ENCODE peak calls at places on chromosomes 3 and 15, in nine cellular contexts. One of them, this sample, is unnamed.

GRCh38 chr3:52650437-52650836 is 35.3 kb downstream of the PBRM1 start:
- DNase-seq in kidney epithelial cell: no peak
- DNase-seq in neural progenitor cell: no peak
- DNase-seq in Peyer's patch: no peak
- DNase-seq in heart right ventricle: no peak
- DNase-seq in AG09309: no peak
- DNase-seq in endodermal cell: no peak
- DNase-seq in colonic mucosa: no peak
- DNase-seq in H7: no peak
- DNase-seq in this sample: no peak

GRCh38 chr3:155995525-155996370 is 124.6 kb upstream of the KCNAB1 start:
- DNase-seq in heart right ventricle: no peak
- DNase-seq in Peyer's patch: no peak
- DNase-seq in kidney epithelial cell: no peak
- DNase-seq in neural progenitor cell: peak
- DNase-seq in AG09309: peak
- DNase-seq in H7: peak
- DNase-seq in colonic mucosa: no peak
- DNase-seq in endodermal cell: no peak
- DNase-seq in this sample: peak

GRCh38 chr3:14822875-14823807 is 4.4 kb downstream of the FGD5 start:
- DNase-seq in Peyer's patch: no peak
- DNase-seq in heart right ventricle: no peak
- DNase-seq in AG09309: no peak
- DNase-seq in endodermal cell: no peak
- DNase-seq in colonic mucosa: no peak
- DNase-seq in H7: peak
- DNase-seq in kidney epithelial cell: no peak
- DNase-seq in neural progenitor cell: no peak
- DNase-seq in this sample: no peak

GRCh38 chr3:11452988-11453847 is 181.0 kb downstream of the ATG7 start:
- DNase-seq in heart right ventricle: peak
- DNase-seq in AG09309: no peak
- DNase-seq in endodermal cell: no peak
- DNase-seq in H7: no peak
- DNase-seq in colonic mucosa: no peak
- DNase-seq in kidney epithelial cell: peak
- DNase-seq in neural progenitor cell: peak
- DNase-seq in Peyer's patch: no peak
- DNase-seq in this sample: peak

GRCh38 chr15:37765809-37766208 is 168.6 kb upstream of the TMCO5A start:
- DNase-seq in Peyer's patch: no peak
- DNase-seq in AG09309: no peak
- DNase-seq in H7: no peak
- DNase-seq in kidney epithelial cell: no peak
- DNase-seq in neural progenitor cell: no peak
- DNase-seq in endodermal cell: no peak
- DNase-seq in colonic mucosa: peak
- DNase-seq in heart right ventricle: no peak
- DNase-seq in this sample: peak

GRCh38 chr3:10945683-10946287 is 46.8 kb upstream of the SLC6A1 start:
- DNase-seq in neural progenitor cell: peak
- DNase-seq in endodermal cell: peak
- DNase-seq in Peyer's patch: peak
- DNase-seq in AG09309: no peak
- DNase-seq in heart right ventricle: peak
- DNase-seq in colonic mucosa: peak
- DNase-seq in H7: peak
- DNase-seq in kidney epithelial cell: no peak
- DNase-seq in this sample: peak

GRCh38 chr15:22262613-22263020 is 182.3 kb downstream of the OR4M2 start:
- DNase-seq in heart right ventricle: no peak
- DNase-seq in kidney epithelial cell: no peak
- DNase-seq in colonic mucosa: no peak
- DNase-seq in endodermal cell: no peak
- DNase-seq in Peyer's patch: peak
- DNase-seq in AG09309: no peak
- DNase-seq in neural progenitor cell: no peak
- DNase-seq in H7: no peak
- DNase-seq in this sample: no peak

GRCh38 chr3:184399410-184399809 is 19.6 kb downstream of the CHRD start:
- DNase-seq in H7: peak
- DNase-seq in endodermal cell: peak
- DNase-seq in kidney epithelial cell: peak
- DNase-seq in neural progenitor cell: no peak
- DNase-seq in AG09309: peak
- DNase-seq in colonic mucosa: no peak
- DNase-seq in heart right ventricle: peak
- DNase-seq in Peyer's patch: no peak
- DNase-seq in this sample: no peak

GRCh38 chr15:86001200-86001599 is 78.5 kb upstream of the AGBL1 start:
- DNase-seq in AG09309: no peak
- DNase-seq in colonic mucosa: no peak
- DNase-seq in Peyer's patch: no peak
- DNase-seq in neural progenitor cell: peak
- DNase-seq in H7: no peak
- DNase-seq in heart right ventricle: no peak
- DNase-seq in endodermal cell: no peak
- DNase-seq in kidney epithelial cell: no peak
- DNase-seq in this sample: no peak

GRCh38 chr15:68158046-68158628 is 47.0 kb downstream of the CALML4 start:
- DNase-seq in H7: no peak
- DNase-seq in heart right ventricle: no peak
- DNase-seq in AG09309: no peak
- DNase-seq in colonic mucosa: no peak
- DNase-seq in endodermal cell: no peak
- DNase-seq in kidney epithelial cell: no peak
- DNase-seq in Peyer's patch: no peak
- DNase-seq in neural progenitor cell: no peak
- DNase-seq in this sample: no peak

GRCh38 chr3:114022145-114022544 is 34.2 kb downstream of the CCDC191 start:
- DNase-seq in colonic mucosa: no peak
- DNase-seq in Peyer's patch: no peak
- DNase-seq in endodermal cell: no peak
- DNase-seq in neural progenitor cell: no peak
- DNase-seq in H7: no peak
- DNase-seq in AG09309: no peak
- DNase-seq in kidney epithelial cell: no peak
- DNase-seq in heart right ventricle: no peak
- DNase-seq in this sample: no peak

GRCh38 chr3:156211583-156211982 is 91.2 kb downstream of the KCNAB1 start:
- DNase-seq in AG09309: no peak
- DNase-seq in heart right ventricle: no peak
- DNase-seq in endodermal cell: no peak
- DNase-seq in H7: no peak
- DNase-seq in neural progenitor cell: no peak
- DNase-seq in kidney epithelial cell: no peak
- DNase-seq in Peyer's patch: no peak
- DNase-seq in colonic mucosa: no peak
- DNase-seq in this sample: no peak

GRCh38 chr3:116314476-116314875 is 130.8 kb downstream of the LSAMP start:
- DNase-seq in colonic mucosa: no peak
- DNase-seq in neural progenitor cell: no peak
- DNase-seq in heart right ventricle: no peak
- DNase-seq in endodermal cell: no peak
- DNase-seq in kidney epithelial cell: no peak
- DNase-seq in Peyer's patch: no peak
- DNase-seq in H7: no peak
- DNase-seq in AG09309: no peak
- DNase-seq in this sample: no peak
- H3K4me3 ChIP-seq in colonic mucosa: no peak
- H3K4me3 ChIP-seq in neural progenitor cell: no peak
- H3K4me3 ChIP-seq in heart right ventricle: no peak
- H3K4me3 ChIP-seq in endodermal cell: no peak
- H3K4me3 ChIP-seq in kidney epithelial cell: no peak
- H3K4me3 ChIP-seq in Peyer's patch: no peak
- H3K4me3 ChIP-seq in H7: no peak
- H3K4me3 ChIP-seq in AG09309: no peak
- H3K4me3 ChIP-seq in this sample: no peak

DNA sequence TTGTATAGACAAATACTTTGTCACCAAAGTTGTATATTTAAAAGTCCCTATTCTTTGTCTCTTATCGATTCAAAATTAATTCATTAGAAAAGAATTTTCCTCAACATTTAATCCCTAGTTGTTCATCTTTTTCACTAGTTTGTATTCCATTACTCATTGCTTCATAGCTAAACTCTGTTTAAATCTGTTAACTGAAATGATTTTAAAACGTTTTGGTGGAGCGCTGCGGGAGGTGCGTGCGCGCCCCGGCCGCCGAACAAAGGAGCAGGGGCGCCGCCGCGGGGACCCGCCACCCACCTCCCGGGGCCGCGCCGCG is 56.4 kb upstream of the GOLGA8A start:
- DNase-seq in colonic mucosa: no peak
- DNase-seq in AG09309: no peak
- DNase-seq in endodermal cell: no peak
- DNase-seq in kidney epithelial cell: no peak
- DNase-seq in neural progenitor cell: no peak
- DNase-seq in heart right ventricle: no peak
- DNase-seq in H7: no peak
- DNase-seq in Peyer's patch: no peak
- DNase-seq in this sample: no peak
- H3K4me3 ChIP-seq in colonic mucosa: no peak
- H3K4me3 ChIP-seq in AG09309: no peak
- H3K4me3 ChIP-seq in endodermal cell: peak
- H3K4me3 ChIP-seq in kidney epithelial cell: no peak
- H3K4me3 ChIP-seq in neural progenitor cell: peak
- H3K4me3 ChIP-seq in heart right ventricle: peak
- H3K4me3 ChIP-seq in H7: peak
- H3K4me3 ChIP-seq in Peyer's patch: no peak
- H3K4me3 ChIP-seq in this sample: no peak

DNA sequence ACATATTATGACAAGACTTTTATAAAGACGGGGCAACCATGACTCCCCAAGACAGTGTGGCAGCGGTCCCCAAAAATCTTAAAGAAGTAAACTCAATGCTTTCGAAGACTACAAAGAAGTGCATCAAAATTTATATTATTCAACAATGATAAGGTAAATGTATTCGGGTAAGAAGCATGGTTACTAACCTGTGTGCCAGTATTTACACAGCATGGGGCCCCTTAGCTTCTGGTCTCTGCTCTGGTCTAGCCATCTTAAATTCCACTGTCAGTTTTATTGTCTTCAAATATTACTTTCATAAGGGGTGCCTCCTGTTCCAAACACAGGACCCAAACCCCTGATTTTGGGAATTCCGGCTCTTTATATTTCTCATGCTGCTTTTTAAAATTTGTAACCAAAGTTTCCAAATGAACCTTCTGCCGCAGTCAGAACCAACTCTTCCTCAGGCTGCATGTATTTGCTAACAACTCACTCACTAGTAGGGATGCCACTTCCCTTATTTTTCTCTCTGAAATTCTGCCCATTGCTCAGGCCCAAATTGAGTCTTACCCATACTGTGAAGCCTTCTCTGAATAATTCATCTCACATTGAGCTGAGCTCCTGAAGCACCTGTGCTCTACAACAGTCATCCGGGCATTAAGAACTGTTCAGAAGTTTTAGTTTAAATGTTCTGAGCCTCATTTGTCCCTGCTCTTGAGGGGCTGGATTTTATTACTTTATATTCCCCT is 1.2 kb downstream of the TTC23 start:
- DNase-seq in AG09309: no peak
- DNase-seq in neural progenitor cell: peak
- DNase-seq in Peyer's patch: no peak
- DNase-seq in heart right ventricle: no peak
- DNase-seq in colonic mucosa: no peak
- DNase-seq in H7: no peak
- DNase-seq in kidney epithelial cell: no peak
- DNase-seq in endodermal cell: no peak
- DNase-seq in this sample: peak
- H3K4me3 ChIP-seq in AG09309: peak
- H3K4me3 ChIP-seq in neural progenitor cell: peak
- H3K4me3 ChIP-seq in Peyer's patch: peak
- H3K4me3 ChIP-seq in heart right ventricle: peak
- H3K4me3 ChIP-seq in colonic mucosa: no peak
- H3K4me3 ChIP-seq in H7: no peak
- H3K4me3 ChIP-seq in kidney epithelial cell: peak
- H3K4me3 ChIP-seq in endodermal cell: peak
- H3K4me3 ChIP-seq in this sample: peak

GRCh38 chr3:81989274-81989673 is 227.8 kb upstream of the GBE1 start:
- DNase-seq in endodermal cell: no peak
- DNase-seq in AG09309: no peak
- DNase-seq in Peyer's patch: no peak
- DNase-seq in kidney epithelial cell: no peak
- DNase-seq in colonic mucosa: no peak
- DNase-seq in neural progenitor cell: no peak
- DNase-seq in H7: no peak
- DNase-seq in heart right ventricle: no peak
- DNase-seq in this sample: no peak

GRCh38 chr3:81980566-81981494 is 219.4 kb upstream of the GBE1 start:
- DNase-seq in kidney epithelial cell: no peak
- DNase-seq in AG09309: no peak
- DNase-seq in colonic mucosa: no peak
- DNase-seq in H7: no peak
- DNase-seq in endodermal cell: no peak
- DNase-seq in neural progenitor cell: no peak
- DNase-seq in Peyer's patch: no peak
- DNase-seq in heart right ventricle: no peak
- DNase-seq in this sample: no peak

GRCh38 chr3:81989773-81990172 is 228.3 kb upstream of the GBE1 start:
- DNase-seq in kidney epithelial cell: no peak
- DNase-seq in endodermal cell: no peak
- DNase-seq in H7: no peak
- DNase-seq in heart right ventricle: no peak
- DNase-seq in colonic mucosa: no peak
- DNase-seq in neural progenitor cell: no peak
- DNase-seq in AG09309: no peak
- DNase-seq in Peyer's patch: no peak
- DNase-seq in this sample: no peak

GRCh38 chr3:81983382-81983781 is 221.9 kb upstream of the GBE1 start:
- DNase-seq in Peyer's patch: no peak
- DNase-seq in kidney epithelial cell: no peak
- DNase-seq in colonic mucosa: no peak
- DNase-seq in neural progenitor cell: no peak
- DNase-seq in AG09309: no peak
- DNase-seq in heart right ventricle: no peak
- DNase-seq in H7: no peak
- DNase-seq in endodermal cell: no peak
- DNase-seq in this sample: no peak

DNA sequence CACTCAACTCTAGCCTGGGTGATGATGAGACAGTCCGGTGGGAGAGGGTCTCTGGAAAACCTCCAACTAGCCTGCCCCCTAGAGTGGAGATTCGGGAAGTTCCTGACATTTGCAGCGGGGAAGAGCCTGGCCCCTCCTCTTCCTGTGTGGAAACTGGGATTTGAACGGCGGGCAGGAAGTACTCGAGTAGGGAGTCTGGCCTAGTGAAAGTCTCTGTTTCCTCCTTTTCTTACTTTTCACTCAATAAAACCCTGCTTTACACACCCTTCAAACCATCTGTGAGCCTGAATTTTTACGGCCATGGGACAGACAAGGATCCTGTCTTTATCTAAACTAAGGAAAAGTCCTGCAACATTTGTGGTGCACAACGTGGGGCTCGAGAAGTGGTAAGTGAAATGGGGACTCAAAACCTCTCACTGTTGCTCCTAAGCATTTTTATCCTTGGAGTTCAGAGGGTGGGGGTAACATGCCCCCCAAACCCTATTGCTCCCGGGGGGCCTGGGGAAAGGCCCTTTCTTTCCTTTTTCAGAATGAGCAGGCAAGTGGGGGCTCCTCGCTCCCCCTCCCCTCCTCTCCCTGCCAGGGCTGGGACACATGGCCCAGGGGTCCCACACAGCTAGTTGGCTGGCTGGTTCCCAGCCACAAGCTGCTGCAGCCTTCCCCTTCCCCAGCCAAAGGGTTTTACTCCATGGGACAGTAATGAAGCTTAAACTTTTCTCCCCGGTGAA is 224.7 kb upstream of the GBE1 start:
- DNase-seq in colonic mucosa: no peak
- DNase-seq in heart right ventricle: no peak
- DNase-seq in neural progenitor cell: no peak
- DNase-seq in kidney epithelial cell: no peak
- DNase-seq in Peyer's patch: no peak
- DNase-seq in H7: no peak
- DNase-seq in AG09309: no peak
- DNase-seq in endodermal cell: no peak
- DNase-seq in this sample: peak
- H3K4me3 ChIP-seq in colonic mucosa: no peak
- H3K4me3 ChIP-seq in heart right ventricle: no peak
- H3K4me3 ChIP-seq in neural progenitor cell: no peak
- H3K4me3 ChIP-seq in kidney epithelial cell: no peak
- H3K4me3 ChIP-seq in Peyer's patch: no peak
- H3K4me3 ChIP-seq in H7: peak
- H3K4me3 ChIP-seq in AG09309: no peak
- H3K4me3 ChIP-seq in endodermal cell: no peak
- H3K4me3 ChIP-seq in this sample: no peak